ENCODE peak calls at places on chromosome 2, in six cellular contexts. S is activated T-cell treated with anti-CD3 and anti-CD28 coated beads for 1 hour; D is breast epithelium; E is left lobe of liver; B is activated CD4-positive, alpha-beta T cell treated with anti-CD3 and anti-CD28 coated beads, Interleukin-2, amount 10 ng/mL, durations not matched to agents 7 days and 5 days; M is NCI-H345. F is an unnamed sample.

GRCh38 chr2:226334981-226335720 is 464.5 kb downstream of the IRS1 start:
- DNase-seq in S (no peak), D (no peak), E (no peak), B (no peak), M (no peak), F (no peak)

GRCh38 chr2:99867690-99868089 is 274.7 kb downstream of the AFF3 start:
- DNase-seq in S (no peak), D (no peak), E (no peak), B (no peak), M (no peak), F (no peak)

GRCh38 chr2:33645861-33646260 is 46.8 kb upstream of the FAM98A start:
- DNase-seq in S (no peak), D (no peak), E (no peak), B (no peak), M (no peak), F (no peak)

GRCh38 chr2:238459081-238459629 is 32.4 kb downstream of the ASB1 start:
- DNase-seq in S (no peak), D (peak; percentile 36), E (no peak), B (peak; percentile 2), M (no peak), F (no peak)

GRCh38 chr2:15069149-15069548 is 436.6 kb downstream of the LRATD1 start:
- DNase-seq in S (no peak), D (no peak), E (no peak), B (no peak), M (no peak), F (no peak)

GRCh38 chr2:45190481-45190880 is 181.2 kb upstream of the SIX2 start:
- DNase-seq in S (no peak), D (no peak), E (no peak), B (no peak), M (no peak), F (no peak)

GRCh38 chr2:78070693-78071092 is 548.5 kb upstream of the LRRTM4 start:
- DNase-seq in S (no peak), D (no peak), E (no peak), B (no peak), M (no peak), F (no peak)

GRCh38 chr2:80703532-80703931 is 399.0 kb upstream of the LRRTM1 start:
- DNase-seq in S (no peak), D (no peak), E (no peak), B (no peak), M (no peak), F (no peak)